ENCODE peak calls at places on chromosomes 6 and 20, in five cellular contexts. F is tibial artery, O is psoas muscle, W is breast epithelium, L is upper lobe of right lung. P is an unnamed sample. For H3K27me3, the result is how much of the 10 kb centered on the place peaks cover.

GRCh38 chr6:34908194-34908593 is 19.1 kb downstream of the ANKS1A start:
- DNase-seq in F (no peak), O (no peak), W (no peak), L (no peak), P (no peak)

GRCh38 chr20:3777726-3778629 is 3.3 kb downstream of the SPEF1 start:
- DNase-seq in F (peak), O (peak), W (peak), L (peak), P (peak)

GRCh38 chr6:144809120-144809519 is 524.0 kb downstream of the UTRN start:
- DNase-seq in F (no peak), O (no peak), W (no peak), L (no peak), P (no peak)

GRCh38 chr6:90922323-90922722 is 335.5 kb upstream of the MAP3K7 start:
- DNase-seq in F (no peak), O (no peak), W (no peak), L (no peak), P (no peak)

GRCh38 chr6:88164061-88164460 is 2.1 kb downstream of the CNR1 start:
- DNase-seq in F (no peak), O (no peak), W (no peak), L (no peak), P (no peak)

GRCh38 chr6:402901-403658 is 11.5 kb downstream of the IRF4 start:
- DNase-seq in F (no peak), O (no peak), W (no peak), L (no peak), P (no peak)

GRCh38 chr6:128139519-128139918 is 238.7 kb upstream of the THEMIS start:
- DNase-seq in F (no peak), O (no peak), W (no peak), L (no peak), P (no peak)

GRCh38 chr6:68233623-68234022 is 401.5 kb upstream of the ADGRB3 start:
- DNase-seq in F (no peak), O (no peak), W (no peak), L (no peak), P (no peak)

GRCh38 chr6:35808688-35809087 is 3.5 kb downstream of the LHFPL5 start:
- DNase-seq in F (no peak), O (no peak), W (no peak), L (no peak), P (no peak)

GRCh38 chr6:27161946-27162603 is 85.4 kb upstream of the PRSS16 start:
- DNase-seq in F (no peak), O (no peak), W (no peak), L (no peak), P (no peak)

GRCh38 chr6:114315841-114316595 is 26.8 kb downstream of the HS3ST5 start:
- DNase-seq in F (no peak), O (no peak), W (no peak), L (no peak), P (no peak)

GRCh38 chr6:131733376-131734016 is 22.7 kb upstream of the CTAGE9 start:
- DNase-seq in F (no peak), O (no peak), W (peak), L (peak), P (no peak)

GRCh38 chr6:73632346-73632745 is 21.4 kb downstream of the SLC17A5 start:
- DNase-seq in F (no peak), O (no peak), W (no peak), L (no peak), P (no peak)

GRCh38 chr20:31595654-31596411 is 9.3 kb upstream of the ID1 start:
- DNase-seq in F (peak), O (peak), W (no peak), L (peak), P (peak)

GRCh38 chr6:115733426-115733825 is 327.3 kb downstream of the FRK start:
- DNase-seq in F (no peak), O (no peak), W (no peak), L (no peak), P (no peak)

GRCh38 chr6:56914791-56915658 is 39.9 kb upstream of the BEND6 start:
- DNase-seq in F (no peak), O (peak), W (no peak), L (no peak), P (no peak)

GRCh38 chr6:170128346-170128745 is 162.5 kb downstream of the DLL1 start:
- DNase-seq in F (peak), O (no peak), W (peak), L (peak), P (peak)

GRCh38 chr6:77457720-77458349 is 5.5 kb downstream of the HTR1B start:
- DNase-seq in F (peak), O (peak), W (no peak), L (no peak), P (peak)

GRCh38 chr6:134921980-134922313 is 28.0 kb downstream of the ALDH8A1 start:
- DNase-seq in F (no peak), O (no peak), W (no peak), L (no peak), P (no peak)

GRCh38 chr6:12570461-12571030 is 146.0 kb upstream of the PHACTR1 start:
- DNase-seq in F (no peak), O (no peak), W (peak), L (no peak), P (no peak)

GRCh38 chr6:39849764-39850163 is 57.6 kb downstream of the DAAM2 start:
- DNase-seq in F (no peak), O (no peak), W (no peak), L (no peak), P (peak)

GRCh38 chr6:2688416-2689064 is 62.2 kb downstream of the MYLK4 start:
- DNase-seq in F (no peak), O (no peak), W (no peak), L (no peak), P (no peak)

GRCh38 chr20:46870041-46870440 is 24.6 kb upstream of the EYA2 start:
- DNase-seq in F (no peak), O (no peak), W (no peak), L (no peak), P (no peak)

GRCh38 chr6:163516908-163517307 is 102.4 kb downstream of the QKI start:
- DNase-seq in F (no peak), O (no peak), W (no peak), L (no peak), P (no peak)

GRCh38 chr6:104579464-104579863 is 280.3 kb downstream of the HACE1 start:
- DNase-seq in F (no peak), O (no peak), W (no peak), L (no peak), P (no peak)

GRCh38 chr6:87421576-87421975 is 13.8 kb downstream of the CFAP206 start:
- DNase-seq in F (no peak), O (no peak), W (no peak), L (no peak), P (no peak)

GRCh38 chr20:22863881-22864280 is 171.2 kb upstream of the SSTR4 start:
- DNase-seq in F (no peak), O (no peak), W (no peak), L (no peak), P (no peak)

GRCh38 chr20:2005831-2006426 is 12.1 kb upstream of the PDYN start:
- DNase-seq in F (peak), O (peak), W (peak), L (peak), P (no peak)

GRCh38 chr20:51403465-51404220 is 138.9 kb downstream of the NFATC2 start:
- DNase-seq in F (no peak), O (no peak), W (no peak), L (peak), P (no peak)
- H3K27ac ChIP-seq in F (no peak), O (no peak), W (no peak), L (no peak), P (no peak)

GRCh38 chr6:4342407-4343137 is 207.2 kb upstream of the ECI2 start:
- DNase-seq in F (no peak), O (no peak), W (no peak), L (no peak), P (no peak)

GRCh38 chr6:4338884-4339283 is 203.5 kb upstream of the ECI2 start:
- DNase-seq in F (no peak), O (no peak), W (no peak), L (no peak), P (no peak)

GRCh38 chr6:4341078-4341797 is 205.9 kb upstream of the ECI2 start:
- DNase-seq in F (no peak), O (no peak), W (no peak), L (no peak), P (no peak)

GRCh38 chr6:4336778-4337442 is 201.5 kb upstream of the ECI2 start:
- DNase-seq in F (no peak), O (no peak), W (no peak), L (no peak), P (peak)

DNA sequence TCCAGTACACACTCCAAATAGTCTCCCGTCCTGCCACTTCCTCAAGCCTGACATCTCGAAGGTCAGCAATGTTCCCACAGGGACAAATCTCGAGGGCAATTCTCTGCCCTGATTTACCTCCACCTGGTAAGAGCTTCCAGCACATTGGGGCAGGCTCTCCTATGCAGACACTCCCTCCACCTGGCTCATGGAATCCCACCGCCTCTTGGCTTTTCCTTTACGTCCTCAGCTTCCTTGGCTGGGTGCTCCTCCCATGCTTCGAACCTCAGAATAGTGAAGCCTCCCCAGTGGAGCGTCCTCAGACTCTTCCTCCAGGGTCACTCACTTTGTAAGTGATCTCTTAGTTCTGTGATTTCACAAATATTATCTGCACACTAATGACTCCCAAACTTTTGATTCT is 205.2 kb upstream of the ECI2 start:
- DNase-seq in F (no peak), O (no peak), W (no peak), L (no peak), P (no peak)
- H3K27me3 ChIP-seq in F (under half), O (under half), W (under half), L (under half), P (under half)

GRCh38 chr6:16079354-16079753 is 49.5 kb upstream of the MYLIP start:
- DNase-seq in F (no peak), O (no peak), W (no peak), L (no peak), P (no peak)

GRCh38 chr6:16082367-16082766 is 46.5 kb upstream of the MYLIP start:
- DNase-seq in F (no peak), O (no peak), W (no peak), L (no peak), P (no peak)

GRCh38 chr6:16078064-16078463 is 50.8 kb upstream of the MYLIP start:
- DNase-seq in F (no peak), O (no peak), W (no peak), L (no peak), P (no peak)

GRCh38 chr6:16080204-16080603 is 48.7 kb upstream of the MYLIP start:
- DNase-seq in F (no peak), O (no peak), W (no peak), L (no peak), P (no peak)

GRCh38 chr6:16081337-16081736 is 47.5 kb upstream of the MYLIP start:
- DNase-seq in F (no peak), O (no peak), W (no peak), L (no peak), P (no peak)
- H3K4me3 ChIP-seq in F (no peak), O (no peak), W (no peak), L (no peak), P (no peak)

GRCh38 chr6:82178084-82178758 is 69.3 kb downstream of the IBTK start:
- DNase-seq in F (no peak), O (no peak), W (no peak), L (no peak), P (no peak)
- H3K27ac ChIP-seq in F (no peak), O (no peak), W (no peak), L (no peak), P (no peak)

GRCh38 chr20:63015147-63015664 is 8.4 kb upstream of the BHLHE23 start:
- DNase-seq in F (no peak), O (no peak), W (no peak), L (no peak), P (no peak)
- H3K27me3 ChIP-seq in F (under half), O (half or more), W (under half), L (half or more), P (half or more)

GRCh38 chr6:122180132-122180531 is 219.3 kb upstream of the HSF2 start:
- DNase-seq in F (no peak), O (no peak), W (no peak), L (no peak), P (no peak)

GRCh38 chr6:122178988-122179387 is 220.5 kb upstream of the HSF2 start:
- DNase-seq in F (no peak), O (no peak), W (no peak), L (no peak), P (no peak)

GRCh38 chr6:122187186-122187585 is 212.3 kb upstream of the HSF2 start:
- DNase-seq in F (no peak), O (no peak), W (no peak), L (no peak), P (no peak)

GRCh38 chr6:122184260-122184934 is 215.1 kb upstream of the HSF2 start:
- DNase-seq in F (no peak), O (no peak), W (no peak), L (no peak), P (no peak)
- H3K4me3 ChIP-seq in F (no peak), O (peak), W (peak), L (no peak), P (no peak)

GRCh38 chr6:44119704-44120262 is 7.5 kb downstream of the MRPL14 start:
- DNase-seq in F (no peak), O (no peak), W (no peak), L (peak), P (no peak)
- H3K27ac ChIP-seq in F (no peak), O (peak), W (peak), L (peak), P (peak)

GRCh38 chr6:63803371-63803770 is 167.8 kb downstream of the PHF3 start:
- DNase-seq in F (no peak), O (no peak), W (no peak), L (no peak), P (no peak)
- H3K27me3 ChIP-seq in F (under half), O (under half), W (under half), L (under half), P (under half)

GRCh38 chr6:83068628-83069027 is 1.2 kb downstream of the DOP1A start:
- DNase-seq in F (no peak), O (no peak), W (no peak), L (no peak), P (no peak)
- H3K4me3 ChIP-seq in F (peak), O (peak), W (peak), L (peak), P (peak)

DNA sequence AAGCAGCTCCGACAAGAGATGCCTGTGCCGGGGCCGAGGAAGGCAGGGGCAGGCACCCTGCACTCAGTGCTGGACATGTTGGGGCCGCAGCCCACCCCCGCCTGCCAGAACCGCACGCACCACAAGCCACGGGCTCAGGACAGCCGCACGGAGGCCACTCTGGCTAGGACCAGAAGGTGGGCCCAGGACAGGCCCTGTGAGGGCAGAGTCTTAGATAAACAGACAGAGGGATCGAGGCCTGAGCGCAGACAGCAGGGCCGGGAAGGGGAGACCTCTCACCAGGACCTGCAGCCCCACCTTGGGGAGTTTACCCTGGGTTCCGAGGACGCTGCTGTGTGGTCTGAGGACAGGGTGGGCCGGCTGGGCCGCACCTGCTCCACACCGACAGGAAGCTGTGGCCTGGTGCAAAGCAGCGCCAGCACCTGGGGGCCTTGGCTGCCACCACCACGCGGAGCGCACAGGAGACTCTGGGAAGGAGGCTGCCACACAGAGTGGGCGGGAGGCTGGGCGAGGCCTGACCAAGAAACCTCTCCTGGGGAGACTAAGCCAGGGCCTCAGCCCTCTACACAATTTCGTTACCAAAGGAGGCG is 32.0 kb downstream of the KCNQ2 start:
- DNase-seq in F (no peak), O (no peak), W (no peak), L (no peak), P (no peak)
- H3K27ac ChIP-seq in F (no peak), O (no peak), W (no peak), L (no peak), P (no peak)

P was measured in sigmoid colon.